ENCODE peak calls at places on chromosomes 3 and 15, in seven cellular contexts. H, N, D, C, M, F and L are unnamed samples.

GRCh38 chr3:105367406-105368213 is 901 bp downstream of the ALCAM start:
- DNase-seq in F (peak), C (peak), D (no peak), N (no peak), H (peak), M (peak), L (peak)

GRCh38 chr3:28590216-28590615 is 241.6 kb upstream of the AZI2 start:
- DNase-seq in C (no peak), D (no peak), M (no peak), F (no peak), N (no peak), H (no peak), L (peak)

GRCh38 chr3:189803254-189803653 is 172.1 kb downstream of the TP63 start:
- DNase-seq in C (no peak), N (no peak), H (no peak), D (no peak), F (no peak), M (no peak), L (no peak)

GRCh38 chr15:89818287-89818686 is 3.6 kb upstream of the ANPEP start:
- DNase-seq in N (no peak), H (no peak), C (no peak), F (no peak), M (no peak), D (no peak), L (no peak)

GRCh38 chr15:72312605-72313447 is 7.1 kb downstream of the CELF6 start:
- DNase-seq in D (peak), H (peak), M (peak), N (peak), C (peak), F (no peak), L (peak)

GRCh38 chr3:52087728-52088127 is 31.4 kb upstream of the DUSP7 start:
- DNase-seq in D (no peak), C (no peak), M (no peak), H (no peak), N (no peak), F (no peak), L (no peak)

GRCh38 chr3:185645596-185646381 is 59.7 kb downstream of the SENP2 start:
- DNase-seq in C (no peak), F (no peak), M (no peak), N (no peak), H (no peak), D (no peak), L (no peak)

GRCh38 chr15:36810656-36811449 is 231.4 kb downstream of the CDIN1 start:
- DNase-seq in C (no peak), M (no peak), F (no peak), N (no peak), H (peak), D (no peak), L (no peak)

GRCh38 chr15:69031013-69032001 is 16.8 kb downstream of the NOX5 start:
- DNase-seq in F (no peak), H (peak), N (no peak), M (peak), D (no peak), C (no peak), L (peak)

GRCh38 chr15:74505837-74506514 is 35.0 kb upstream of the ARID3B start:
- DNase-seq in N (no peak), H (no peak), M (no peak), C (peak), F (no peak), D (no peak), L (peak)

GRCh38 chr3:12132881-12133280 is 25.8 kb downstream of the TIMP4 start:
- DNase-seq in F (no peak), D (no peak), N (no peak), M (no peak), C (no peak), H (no peak), L (no peak)

GRCh38 chr15:70867911-70868467 is 14.0 kb upstream of the LARP6 start:
- DNase-seq in D (no peak), H (no peak), N (no peak), F (no peak), C (no peak), M (no peak), L (no peak)

GRCh38 chr15:81410318-81410753 is 36.3 kb upstream of the TMC3 start:
- DNase-seq in C (peak), N (peak), D (peak), H (peak), M (no peak), F (peak), L (peak)